ENCODE peak calls at places on chromosomes 11 and 22, in eight cellular contexts. U, P, T, R, W, S, L and I are unnamed samples.

GRCh38 chr22:41057076-41057475 is 35.3 kb upstream of the EP300 start:
- DNase-seq in L (no peak), R (no peak), P (no peak), W (no peak), S (no peak), U (no peak), T (no peak), I (no peak)

GRCh38 chr11:122202161-122202950 is 86.3 kb upstream of the BLID start:
- DNase-seq in L (no peak), T (no peak), P (no peak), S (no peak), W (peak), U (no peak), R (no peak), I (no peak)

GRCh38 chr22:29454186-29454745 is 15.9 kb downstream of the RFPL1 start:
- DNase-seq in S (no peak), L (no peak), T (no peak), P (no peak), W (no peak), U (no peak), R (no peak), I (no peak)

GRCh38 chr11:75576445-75577049 is 14.5 kb downstream of the SERPINH1 start:
- DNase-seq in P (no peak), U (no peak), T (no peak), S (no peak), L (peak), R (no peak), W (peak), I (no peak)

GRCh38 chr11:65778901-65779668 is 1.7 kb downstream of the AP5B1 start:
- DNase-seq in T (no peak), P (no peak), U (no peak), W (no peak), S (no peak), R (no peak), L (no peak), I (no peak)

GRCh38 chr11:44979536-44980399 is 29.1 kb upstream of the TP53I11 start:
- DNase-seq in R (no peak), L (no peak), P (no peak), S (no peak), T (no peak), U (peak), W (no peak), I (no peak)

GRCh38 chr11:16607675-16608644 is 130.5 kb upstream of the C11orf58 start:
- DNase-seq in P (no peak), U (no peak), S (no peak), L (no peak), T (peak), W (peak), R (no peak), I (peak)

GRCh38 chr11:3159296-3160190 is 5.6 kb downstream of the OSBPL5 start:
- DNase-seq in S (no peak), W (no peak), T (no peak), U (no peak), L (no peak), R (no peak), P (no peak), I (peak)

GRCh38 chr11:83827520-83827919 is 541.4 kb upstream of the CCDC90B start:
- DNase-seq in T (no peak), L (no peak), W (peak), S (no peak), U (no peak), R (no peak), P (no peak), I (no peak)

GRCh38 chr11:120135838-120136237 is 2.1 kb downstream of the TRIM29 start:
- DNase-seq in R (no peak), S (no peak), T (no peak), W (no peak), L (no peak), U (no peak), P (no peak), I (no peak)

GRCh38 chr11:126791991-126792390 is 208.6 kb downstream of the KIRREL3 start:
- DNase-seq in R (no peak), S (no peak), P (no peak), L (no peak), U (no peak), T (no peak), W (peak), I (no peak)

GRCh38 chr22:48398181-48398905 is 1429.3 kb downstream of the BRD1 start:
- DNase-seq in T (no peak), R (no peak), W (no peak), S (no peak), U (no peak), P (no peak), L (no peak), I (no peak)

GRCh38 chr11:63850946-63851345 is 12.0 kb downstream of the MARK2 start:
- DNase-seq in S (no peak), P (no peak), U (no peak), L (no peak), W (no peak), R (no peak), T (no peak), I (no peak)

GRCh38 chr22:23305922-23306374 is 125.6 kb downstream of the BCR start:
- DNase-seq in T (no peak), P (no peak), S (no peak), R (no peak), W (peak), L (no peak), U (no peak), I (peak)

GRCh38 chr22:37775785-37776638 is 31.7 kb upstream of the GCAT start:
- DNase-seq in S (no peak), W (peak), R (no peak), P (no peak), T (no peak), L (no peak), U (no peak), I (no peak)

GRCh38 chr22:26781062-26781461 is 123.7 kb downstream of the MIAT start:
- DNase-seq in P (no peak), T (no peak), U (no peak), R (no peak), W (no peak), L (no peak), S (no peak), I (no peak)

GRCh38 chr11:128956401-128957203 is 13.9 kb upstream of the TP53AIP1 start:
- DNase-seq in P (no peak), U (peak), S (peak), T (peak), R (no peak), L (peak), W (peak), I (no peak)

GRCh38 chr11:33884035-33884434 is 7.8 kb downstream of the LMO2 start:
- DNase-seq in S (no peak), T (no peak), P (no peak), L (no peak), R (no peak), W (no peak), U (no peak), I (no peak)

GRCh38 chr11:69518081-69518950 is 36.9 kb downstream of the LINC01488 start:
- DNase-seq in W (peak), P (no peak), S (no peak), L (no peak), U (no peak), R (no peak), T (no peak), I (no peak)

GRCh38 chr11:61718613-61719302 is 33.7 kb upstream of the MYRF start:
- DNase-seq in U (no peak), R (no peak), T (peak), P (no peak), L (no peak), S (no peak), W (peak), I (peak)

GRCh38 chr11:58134151-58134550 is 8.8 kb upstream of the OR9I1 start:
- DNase-seq in W (no peak), S (no peak), T (no peak), U (no peak), L (no peak), R (no peak), P (no peak), I (no peak)

GRCh38 chr11:29162490-29162889 is 854.3 kb downstream of the KCNA4 start:
- DNase-seq in S (no peak), W (no peak), T (no peak), U (no peak), R (no peak), P (no peak), L (no peak), I (no peak)

GRCh38 chr22:19125474-19126308 is 3.5 kb upstream of the DGCR2 start:
- DNase-seq in L (no peak), P (no peak), S (no peak), R (no peak), T (no peak), U (no peak), W (no peak), I (no peak)

GRCh38 chr11:69011624-69012091 is 1.4 kb downstream of the MRGPRF start:
- DNase-seq in U (no peak), S (no peak), T (no peak), L (no peak), P (no peak), W (no peak), R (no peak), I (no peak)

GRCh38 chr11:132125855-132126841 is 755.7 kb downstream of the NTM start:
- DNase-seq in W (peak), T (no peak), R (no peak), L (peak), S (no peak), U (no peak), P (no peak), I (no peak)

GRCh38 chr22:35306350-35306967 is 6.8 kb downstream of the TOM1 start:
- DNase-seq in R (no peak), U (no peak), S (no peak), L (no peak), P (no peak), W (no peak), T (no peak), I (no peak)

GRCh38 chr22:48876951-48877350 is 950.7 kb downstream of the BRD1 start:
- DNase-seq in S (no peak), T (no peak), R (no peak), P (no peak), U (no peak), W (no peak), L (no peak), I (no peak)

GRCh38 chr22:37892566-37893338 is 13.3 kb upstream of the MICALL1 start:
- DNase-seq in R (no peak), W (no peak), S (no peak), P (no peak), L (no peak), T (no peak), U (no peak), I (peak)

GRCh38 chr11:19377855-19378254 is 137.1 kb upstream of the E2F8 start:
- DNase-seq in L (no peak), W (no peak), U (no peak), S (no peak), R (no peak), T (no peak), P (no peak), I (no peak)

GRCh38 chr22:50171319-50171964 is 911 bp downstream of the PANX2 start:
- DNase-seq in R (no peak), L (no peak), T (no peak), W (no peak), P (no peak), S (no peak), U (no peak), I (no peak)

GRCh38 chr11:126588630-126589491 is 233.4 kb downstream of the ST3GAL4 start:
- DNase-seq in W (no peak), U (no peak), L (no peak), P (no peak), S (no peak), T (no peak), R (no peak), I (no peak)

GRCh38 chr11:57460017-57460755 is at the start of gene RTN4RL2:
- DNase-seq in R (no peak), W (peak), U (peak), P (no peak), L (peak), S (peak), T (peak), I (peak)

GRCh38 chr11:8352852-8353505 is 89.3 kb upstream of the LMO1 start:
- DNase-seq in T (no peak), R (no peak), P (no peak), W (no peak), U (no peak), L (no peak), S (no peak), I (no peak)

GRCh38 chr22:35275580-35275979 is 18.3 kb downstream of the HMGXB4 start:
- DNase-seq in W (peak), T (no peak), S (no peak), L (no peak), R (no peak), U (no peak), P (no peak), I (no peak)

GRCh38 chr22:19723990-19724827 is 870 bp downstream of the GP1BB start:
- DNase-seq in T (peak), R (no peak), L (no peak), W (peak), U (no peak), S (no peak), P (no peak), I (no peak)

GRCh38 chr22:37267128-37267587 is 15.2 kb upstream of the CYTH4 start:
- DNase-seq in U (peak), L (peak), P (no peak), S (peak), W (no peak), T (peak), R (peak), I (peak)

GRCh38 chr11:95585071-95585751 is 204.4 kb downstream of the FAM76B start:
- DNase-seq in L (no peak), T (no peak), W (peak), P (no peak), S (no peak), U (no peak), R (no peak), I (no peak)